ENCODE peak calls at places on chromosomes 11 and 22, in eight cellular contexts. I is A549, K is ovary, S is HCT116, P is progenitor cell of endocrine pancreas, Y is lower leg skin, R is dorsolateral prefrontal cortex, N is cardiac fibroblast. H is an unnamed sample.
A peak's percentile ranks its signal among the peaks of the same experiment; 100 is the strongest.

GRCh38 chr22:35337932-35338331 is 38.2 kb downstream of the TOM1 start:
- DNase-seq in I (no peak), K (no peak), S (no peak), P (no peak), Y (no peak), R (no peak), N (no peak), H (no peak)

GRCh38 chr11:68016904-68017817 is 7.0 kb downstream of the ALDH3B1 start:
- DNase-seq in I (peak; percentile 90), K (no peak), S (no peak), P (no peak), Y (no peak), R (peak; percentile 60), N (no peak), H (no peak)

GRCh38 chr11:3028808-3029207 is 28.4 kb downstream of the CARS1 start:
- DNase-seq in I (no peak), K (no peak), S (no peak), P (no peak), Y (no peak), R (no peak), N (no peak), H (no peak)

GRCh38 chr11:94295534-94295933 is 8.8 kb upstream of the IZUMO1R start:
- DNase-seq in I (peak; percentile 16), K (no peak), S (no peak), P (no peak), Y (no peak), R (no peak), N (no peak), H (no peak)

GRCh38 chr11:19370100-19370861 is 129.5 kb upstream of the E2F8 start:
- DNase-seq in I (no peak), K (no peak), S (no peak), P (no peak), Y (peak; percentile 91), R (no peak), N (peak; percentile 94), H (no peak)

GRCh38 chr11:85723088-85723487 is 37.1 kb upstream of the CCDC89 start:
- DNase-seq in I (no peak), K (no peak), S (no peak), P (no peak), Y (no peak), R (no peak), N (no peak), H (no peak)

GRCh38 chr22:43550024-43550620 is 138.3 kb downstream of the MPPED1 start:
- DNase-seq in I (no peak), K (no peak), S (no peak), P (peak; percentile 6), Y (peak; percentile 58), R (peak; percentile 17), N (no peak), H (no peak)

GRCh38 chr11:128399186-128399585 is 188.2 kb downstream of the ETS1 start:
- DNase-seq in I (no peak), K (no peak), S (no peak), P (no peak), Y (no peak), R (no peak), N (peak; percentile 56), H (no peak)

GRCh38 chr22:50199836-50200332 is 927 bp upstream of the SELENOO start:
- DNase-seq in I (no peak), K (no peak), S (no peak), P (no peak), Y (no peak), R (no peak), N (no peak), H (no peak)

GRCh38 chr11:26230021-26230420 is 101.9 kb upstream of the ANO3 start:
- DNase-seq in I (no peak), K (no peak), S (no peak), P (no peak), Y (no peak), R (no peak), N (peak; percentile 63), H (no peak)

GRCh38 chr11:69207165-69207889 is 51.6 kb downstream of the SMIM38 start:
- DNase-seq in I (no peak), K (no peak), S (no peak), P (no peak), Y (peak; percentile 72), R (no peak), N (no peak), H (no peak)

GRCh38 chr11:15673408-15673811 is 558.7 kb downstream of the INSC start:
- DNase-seq in I (no peak), K (no peak), S (no peak), P (no peak), Y (no peak), R (no peak), N (no peak), H (no peak)

GRCh38 chr22:29209624-29209929 is 3.9 kb downstream of the EMID1 start:
- DNase-seq in I (no peak), K (no peak), S (no peak), P (no peak), Y (no peak), R (no peak), N (no peak), H (no peak)

GRCh38 chr22:29207231-29207550 is 1.5 kb downstream of the EMID1 start:
- DNase-seq in I (no peak), K (no peak), S (no peak), P (no peak), Y (no peak), R (no peak), N (no peak), H (no peak)

GRCh38 chr22:29207562-29208501 is 2.1 kb downstream of the EMID1 start:
- DNase-seq in I (no peak), K (no peak), S (no peak), P (no peak), Y (no peak), R (no peak), N (no peak), H (no peak)

GRCh38 chr22:29208879-29209623 is 3.4 kb downstream of the EMID1 start:
- DNase-seq in I (no peak), K (no peak), S (no peak), P (no peak), Y (no peak), R (peak; percentile 52), N (no peak), H (no peak)

GRCh38 chr22:29208502-29208862 is 2.8 kb downstream of the EMID1 start:
- DNase-seq in I (no peak), K (no peak), S (no peak), P (no peak), Y (no peak), R (no peak), N (no peak), H (no peak)
- TF ChIP-seq CTCF in I (no peak), K (no peak), S (no peak), P (peak; percentile 15), Y (no peak), R (no peak), N (no peak), H (no peak)

GRCh38 chr11:8365542-8365941 is 101.9 kb upstream of the LMO1 start:
- DNase-seq in I (no peak), K (no peak), S (no peak), P (no peak), Y (no peak), R (no peak), N (no peak), H (no peak)
- TF ChIP-seq CTCF in I (no peak), K (no peak), S (no peak), P (no peak), Y (no peak), R (no peak), N (no peak), H (peak; percentile 29)

DNA sequence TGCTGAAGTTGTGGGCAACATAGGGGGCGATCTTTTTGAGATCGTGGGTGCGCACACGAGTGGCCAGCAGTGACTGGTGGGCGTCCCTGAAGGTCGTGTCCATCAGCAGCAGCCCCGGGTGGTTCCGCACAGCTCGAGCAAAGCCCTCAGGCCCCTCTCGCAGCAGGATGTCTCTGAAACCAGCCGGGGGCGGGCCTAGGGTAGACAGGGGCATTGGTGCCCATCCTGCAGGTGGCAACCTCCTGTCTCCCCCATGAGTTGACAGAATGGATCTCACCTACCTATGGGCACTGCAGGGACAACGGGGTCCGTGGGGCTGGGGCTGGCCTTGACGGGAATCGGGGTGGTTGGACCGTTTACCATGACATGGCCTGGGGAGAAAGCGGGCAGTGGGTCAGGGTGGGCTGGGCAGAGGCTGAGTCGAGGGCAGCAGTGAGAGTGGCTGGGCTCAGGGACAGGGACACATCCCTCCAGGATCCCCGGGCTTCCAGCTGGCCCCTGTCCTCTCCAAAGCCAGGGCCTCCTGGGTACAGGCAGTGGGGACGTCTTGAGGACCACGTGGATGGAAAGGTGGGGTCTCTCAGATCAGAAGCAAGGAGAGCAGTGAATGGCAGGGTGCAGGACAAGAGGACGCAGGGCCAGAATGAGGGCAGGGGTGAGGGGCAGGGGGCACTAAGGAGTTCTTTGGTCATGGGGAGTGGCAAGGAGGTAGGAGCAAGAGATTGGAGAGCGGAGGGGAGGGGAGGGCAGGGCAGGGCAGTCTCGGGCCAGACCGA is 4.2 kb upstream of the LRFN4 start:
- DNase-seq in I (no peak), K (no peak), S (no peak), P (no peak), Y (no peak), R (no peak), N (no peak), H (no peak)
- TF ChIP-seq CTCF in I (no peak), K (no peak), S (no peak), P (no peak), Y (no peak), R (no peak), N (no peak), H (no peak)

DNA sequence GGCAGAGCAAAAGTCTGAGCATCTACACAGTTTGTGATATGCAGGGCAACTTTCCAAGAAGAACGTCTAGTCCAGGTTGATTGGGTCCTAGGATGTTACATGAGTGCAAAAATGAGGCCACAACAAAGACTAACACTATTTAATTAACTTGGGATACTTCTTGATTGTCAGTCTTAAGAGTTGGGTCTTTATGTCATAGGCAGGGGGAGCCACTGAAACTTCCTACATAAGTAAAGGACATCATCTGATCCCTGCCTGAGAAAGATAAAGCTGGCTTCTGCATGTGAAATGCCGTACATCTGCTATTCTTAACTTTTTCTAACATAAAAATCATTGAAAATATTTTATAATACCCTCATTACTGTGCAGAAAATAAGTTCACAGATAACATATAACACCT is 525.5 kb downstream of the NTM start:
- DNase-seq in I (no peak), K (no peak), S (no peak), P (no peak), Y (no peak), R (no peak), N (no peak), H (no peak)
- TF ChIP-seq CTCF in I (no peak), K (no peak), S (no peak), P (no peak), Y (no peak), R (no peak), N (no peak), H (no peak)

GRCh38 chr11:113906038-113906437 is 1.4 kb downstream of the HTR3B start:
- DNase-seq in I (peak; percentile 54), K (no peak), S (peak; percentile 45), P (no peak), Y (no peak), R (no peak), N (peak; percentile 58), H (no peak)
- TF ChIP-seq CTCF in I (peak; percentile 14), K (no peak), S (peak; percentile 18), P (peak; percentile 69), Y (no peak), R (no peak), N (peak; percentile 10), H (no peak)

H was measured in GM13977.